ENCODE peak calls at places on chromosomes 16 and 17, in eight cellular contexts. L is HCT116; P is astrocyte of the spinal cord; G is AG10803; B is CD8-positive, alpha-beta T cell; Z is left ventricle myocardium inferior; F is upper lobe of right lung; M is dorsolateral prefrontal cortex. K is an unnamed sample.

GRCh38 chr17:71361691-71362450 is 758.9 kb upstream of the SOX9 start:
- DNase-seq in Z (no peak), L (no peak), B (no peak), P (peak; percentile 83), F (no peak), G (peak; percentile 47), M (no peak), K (no peak)

GRCh38 chr17:7001562-7001961 is 5.7 kb downstream of the ALOX12 start:
- DNase-seq in Z (no peak), L (no peak), P (peak; percentile 31), B (no peak), M (peak; percentile 40), G (no peak), F (no peak), K (no peak)

GRCh38 chr17:2405247-2405926 is 4.5 kb upstream of the MNT start:
- DNase-seq in M (no peak), G (peak; percentile 94), P (peak; percentile 86), F (no peak), Z (no peak), L (no peak), B (no peak), K (peak; percentile 95)

GRCh38 chr17:3004925-3005324 is 58.5 kb downstream of the OR1D5 start:
- DNase-seq in B (no peak), G (no peak), L (no peak), Z (no peak), M (no peak), P (no peak), F (no peak), K (no peak)

GRCh38 chr16:71467810-71468209 is 5.8 kb upstream of the ZNF23 start:
- DNase-seq in F (no peak), M (no peak), L (no peak), Z (no peak), G (no peak), P (peak; percentile 38), B (peak; percentile 39), K (peak; percentile 43)

GRCh38 chr17:15398291-15398690 is 56.9 kb upstream of the TEKT3 start:
- DNase-seq in L (peak; percentile 18), F (no peak), B (no peak), Z (no peak), M (peak; percentile 12), P (peak; percentile 66), G (peak; percentile 76), K (peak; percentile 61)

GRCh38 chr17:59643159-59643857 is 23.6 kb downstream of the CLTC start:
- DNase-seq in Z (no peak), F (no peak), B (no peak), M (no peak), L (no peak), G (peak; percentile 56), P (peak; percentile 43), K (peak; percentile 75)

GRCh38 chr16:10206865-10207264 is 24.6 kb upstream of the GRIN2A start:
- DNase-seq in F (no peak), G (no peak), Z (no peak), M (no peak), L (no peak), P (no peak), B (no peak), K (no peak)

GRCh38 chr17:14228903-14229302 is 7.8 kb downstream of the CDRT15 start:
- DNase-seq in F (no peak), Z (no peak), B (no peak), L (no peak), M (no peak), P (no peak), G (peak; percentile 76), K (peak; percentile 13)

GRCh38 chr16:57041182-57042156 is 50.9 kb upstream of the CPNE2 start:
- DNase-seq in F (no peak), Z (no peak), L (no peak), G (no peak), B (peak; percentile 88), P (no peak), M (no peak), K (no peak)

GRCh38 chr17:8995711-8996110 is 25.6 kb upstream of the NTN1 start:
- DNase-seq in F (no peak), B (no peak), G (no peak), P (no peak), M (no peak), L (no peak), Z (no peak), K (no peak)

GRCh38 chr17:75645501-75645888 is 12.3 kb downstream of the SMIM5 start:
- DNase-seq in G (no peak), L (peak; percentile 90), F (peak; percentile 75), Z (no peak), M (no peak), B (no peak), P (peak; percentile 49), K (peak; percentile 50)
- H3K4me3 ChIP-seq in G (no peak overlapping the region), L (peak overlapping the region; percentile 55), F (no peak overlapping the region), Z (no peak overlapping the region), M (no peak overlapping the region), B (no peak overlapping the region), P (no peak overlapping the region), K (no peak overlapping the region)

DNA sequence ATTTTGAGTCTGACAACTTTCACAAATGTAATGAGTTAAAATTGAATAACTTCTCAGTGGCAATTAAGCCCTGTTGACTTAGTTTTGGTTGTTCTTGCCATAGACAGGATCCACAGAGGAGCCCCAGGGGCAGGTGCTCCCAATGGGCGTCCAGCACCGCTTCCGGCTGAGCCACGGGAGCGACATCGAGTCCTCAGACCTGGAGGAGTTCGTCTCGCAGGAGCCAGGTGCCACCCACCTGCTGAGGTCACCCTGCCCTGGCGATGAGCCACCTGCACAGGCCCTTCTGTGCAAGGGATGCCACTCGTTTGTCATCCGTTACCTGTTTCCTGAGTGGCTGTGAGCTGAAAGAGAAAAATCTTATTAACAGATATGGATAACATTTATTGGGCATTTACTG is 10.7 kb downstream of the CCDC40 start:
- DNase-seq in F (no peak), P (no peak), G (no peak), L (no peak), M (no peak), B (no peak), Z (no peak), K (no peak)
- H3K4me3 ChIP-seq in F (no peak overlapping the region), P (no peak overlapping the region), G (no peak overlapping the region), L (no peak overlapping the region), M (no peak overlapping the region), B (no peak overlapping the region), Z (no peak overlapping the region), K (no peak overlapping the region)

DNA sequence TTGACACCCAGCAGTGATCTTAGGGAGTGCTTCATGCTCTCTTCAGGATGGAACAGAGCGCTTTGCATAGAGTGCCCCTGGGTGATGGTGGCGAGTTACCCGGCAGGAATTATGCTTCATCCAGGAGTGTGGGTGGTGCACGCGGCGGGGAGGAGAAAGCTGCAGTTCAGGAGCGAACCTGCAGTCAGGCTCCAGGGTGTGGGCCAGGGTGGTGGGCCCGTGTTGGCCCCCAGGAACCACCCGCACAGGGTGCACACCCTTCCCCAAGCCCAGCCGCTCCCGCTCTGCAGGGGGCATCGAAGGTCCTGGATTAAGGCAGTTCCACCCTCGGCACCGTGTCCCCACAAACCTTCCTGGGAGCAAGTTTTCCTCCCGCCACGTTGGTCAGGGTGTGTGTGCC is 3.9 kb downstream of the RAB40C start:
- DNase-seq in Z (no peak), F (no peak), L (no peak), G (no peak), B (no peak), M (no peak), P (no peak), K (no peak)
- H3K4me3 ChIP-seq in Z (no peak overlapping the region), F (no peak overlapping the region), L (peak overlapping the region; percentile 13), G (no peak overlapping the region), B (no peak overlapping the region), M (no peak overlapping the region), P (no peak overlapping the region), K (no peak overlapping the region)

GRCh38 chr16:74567901-74568300 is 39.0 kb downstream of the GLG1 start:
- DNase-seq in B (no peak), L (no peak), F (no peak), Z (no peak), P (no peak), G (no peak), M (no peak), K (no peak)
- H3K4me3 ChIP-seq in B (no peak overlapping the region), L (no peak overlapping the region), F (no peak overlapping the region), Z (no peak overlapping the region), P (no peak overlapping the region), G (no peak overlapping the region), M (no peak overlapping the region), K (no peak overlapping the region)

K was measured in mesenchymal stem cell.